ENCODE peak calls at places on chromosome 19, in six cellular contexts. One of them, this sample, is unnamed.

GRCh38 chr19:2049741-2050348 is 1.2 kb downstream of the MKNK2 start:
- DNase-seq in C1 segment of cervical spinal cord: peak
- DNase-seq in skeletal muscle cell: no peak
- DNase-seq in H7: peak
- DNase-seq in ureter: peak
- DNase-seq in activated effector memory CD4-positive, alpha-beta T cell treated with anti-CD3 and anti-CD28 coated beads, Interleukin-2, amount 50 U/mL, for 16 hours: peak
- DNase-seq in this sample: peak

GRCh38 chr19:49558591-49558990 is 21.8 kb downstream of the NOSIP start:
- DNase-seq in skeletal muscle cell: no peak
- DNase-seq in activated effector memory CD4-positive, alpha-beta T cell treated with anti-CD3 and anti-CD28 coated beads, Interleukin-2, amount 50 U/mL, for 16 hours: peak
- DNase-seq in H7: no peak
- DNase-seq in C1 segment of cervical spinal cord: no peak
- DNase-seq in ureter: no peak
- DNase-seq in this sample: no peak

GRCh38 chr19:45955905-45956608 is 17.6 kb downstream of the NOVA2 start:
- DNase-seq in skeletal muscle cell: no peak
- DNase-seq in activated effector memory CD4-positive, alpha-beta T cell treated with anti-CD3 and anti-CD28 coated beads, Interleukin-2, amount 50 U/mL, for 16 hours: no peak
- DNase-seq in H7: no peak
- DNase-seq in C1 segment of cervical spinal cord: peak
- DNase-seq in ureter: no peak
- DNase-seq in this sample: peak

GRCh38 chr19:54436031-54436523 is 12.9 kb upstream of the LENG8 start:
- DNase-seq in H7: peak
- DNase-seq in ureter: no peak
- DNase-seq in C1 segment of cervical spinal cord: peak
- DNase-seq in activated effector memory CD4-positive, alpha-beta T cell treated with anti-CD3 and anti-CD28 coated beads, Interleukin-2, amount 50 U/mL, for 16 hours: no peak
- DNase-seq in skeletal muscle cell: no peak
- DNase-seq in this sample: no peak

GRCh38 chr19:4304509-4305252 is at the start of gene FSD1:
- DNase-seq in H7: peak
- DNase-seq in activated effector memory CD4-positive, alpha-beta T cell treated with anti-CD3 and anti-CD28 coated beads, Interleukin-2, amount 50 U/mL, for 16 hours: peak
- DNase-seq in skeletal muscle cell: no peak
- DNase-seq in ureter: no peak
- DNase-seq in C1 segment of cervical spinal cord: no peak
- DNase-seq in this sample: peak

GRCh38 chr19:33055718-33056117 is 9.0 kb downstream of the RHPN2 start:
- DNase-seq in ureter: no peak
- DNase-seq in activated effector memory CD4-positive, alpha-beta T cell treated with anti-CD3 and anti-CD28 coated beads, Interleukin-2, amount 50 U/mL, for 16 hours: no peak
- DNase-seq in C1 segment of cervical spinal cord: no peak
- DNase-seq in H7: no peak
- DNase-seq in skeletal muscle cell: no peak
- DNase-seq in this sample: no peak

GRCh38 chr19:54106716-54107115 is 4.1 kb downstream of the NDUFA3 start:
- DNase-seq in activated effector memory CD4-positive, alpha-beta T cell treated with anti-CD3 and anti-CD28 coated beads, Interleukin-2, amount 50 U/mL, for 16 hours: peak
- DNase-seq in H7: peak
- DNase-seq in C1 segment of cervical spinal cord: no peak
- DNase-seq in ureter: no peak
- DNase-seq in skeletal muscle cell: no peak
- DNase-seq in this sample: no peak

GRCh38 chr19:7883796-7884570 is 4.3 kb upstream of the LRRC8E start:
- DNase-seq in H7: no peak
- DNase-seq in activated effector memory CD4-positive, alpha-beta T cell treated with anti-CD3 and anti-CD28 coated beads, Interleukin-2, amount 50 U/mL, for 16 hours: no peak
- DNase-seq in C1 segment of cervical spinal cord: no peak
- DNase-seq in ureter: no peak
- DNase-seq in skeletal muscle cell: no peak
- DNase-seq in this sample: peak

GRCh38 chr19:40056505-40056904 is 474 bp upstream of the ZNF780B start:
- DNase-seq in skeletal muscle cell: no peak
- DNase-seq in ureter: no peak
- DNase-seq in C1 segment of cervical spinal cord: no peak
- DNase-seq in activated effector memory CD4-positive, alpha-beta T cell treated with anti-CD3 and anti-CD28 coated beads, Interleukin-2, amount 50 U/mL, for 16 hours: no peak
- DNase-seq in H7: no peak
- DNase-seq in this sample: no peak

This sample was measured in NB4.